ENCODE peak calls at places on chromosomes 6 and 20, in nine cellular contexts. One of them, this sample, is unnamed.
A peak's percentile ranks its signal among the peaks of the same experiment; 100 is the strongest.

GRCh38 chr20:31962741-31963140 is 5.2 kb upstream of the XKR7 start:
- DNase-seq in left lung: no peak
- DNase-seq in CD4-positive, alpha-beta memory T cell: no peak
- DNase-seq in Karpas-422: no peak
- DNase-seq in body of pancreas: no peak
- DNase-seq in Peyer's patch: no peak
- DNase-seq in colonic mucosa: no peak
- DNase-seq in mesendoderm: no peak
- DNase-seq in heart left ventricle: no peak
- DNase-seq in this sample: no peak

GRCh38 chr6:141700836-141701235 is 431.9 kb upstream of the GJE1 start:
- DNase-seq in left lung: no peak
- DNase-seq in CD4-positive, alpha-beta memory T cell: no peak
- DNase-seq in Karpas-422: no peak
- DNase-seq in body of pancreas: no peak
- DNase-seq in Peyer's patch: no peak
- DNase-seq in colonic mucosa: no peak
- DNase-seq in mesendoderm: no peak
- DNase-seq in heart left ventricle: no peak
- DNase-seq in this sample: no peak

GRCh38 chr6:15369838-15370237 is 124.0 kb downstream of the JARID2 start:
- DNase-seq in left lung: no peak
- DNase-seq in CD4-positive, alpha-beta memory T cell: no peak
- DNase-seq in Karpas-422: no peak
- DNase-seq in body of pancreas: no peak
- DNase-seq in Peyer's patch: no peak
- DNase-seq in colonic mucosa: no peak
- DNase-seq in mesendoderm: no peak
- DNase-seq in heart left ventricle: no peak
- DNase-seq in this sample: no peak

GRCh38 chr20:52382931-52383330 is 191.4 kb upstream of the ZFP64 start:
- DNase-seq in left lung: no peak
- DNase-seq in CD4-positive, alpha-beta memory T cell: no peak
- DNase-seq in Karpas-422: no peak
- DNase-seq in body of pancreas: no peak
- DNase-seq in Peyer's patch: no peak
- DNase-seq in colonic mucosa: no peak
- DNase-seq in mesendoderm: no peak
- DNase-seq in heart left ventricle: no peak
- DNase-seq in this sample: no peak

GRCh38 chr6:116133453-116133852 is 7.5 kb upstream of the COL10A1 start:
- DNase-seq in left lung: no peak
- DNase-seq in CD4-positive, alpha-beta memory T cell: no peak
- DNase-seq in Karpas-422: no peak
- DNase-seq in body of pancreas: no peak
- DNase-seq in Peyer's patch: no peak
- DNase-seq in colonic mucosa: no peak
- DNase-seq in mesendoderm: no peak
- DNase-seq in heart left ventricle: no peak
- DNase-seq in this sample: no peak

GRCh38 chr6:41637179-41638001 is 878 bp upstream of the MDFI start:
- DNase-seq in left lung: no peak
- DNase-seq in CD4-positive, alpha-beta memory T cell: no peak
- DNase-seq in Karpas-422: no peak
- DNase-seq in body of pancreas: peak; percentile 20
- DNase-seq in Peyer's patch: no peak
- DNase-seq in colonic mucosa: no peak
- DNase-seq in mesendoderm: peak; percentile 71
- DNase-seq in heart left ventricle: peak; percentile 22
- DNase-seq in this sample: no peak

GRCh38 chr6:13365320-13365719 is 37.0 kb upstream of the TBC1D7 start:
- DNase-seq in left lung: no peak
- DNase-seq in CD4-positive, alpha-beta memory T cell: no peak
- DNase-seq in Karpas-422: no peak
- DNase-seq in body of pancreas: no peak
- DNase-seq in Peyer's patch: no peak
- DNase-seq in colonic mucosa: no peak
- DNase-seq in mesendoderm: no peak
- DNase-seq in heart left ventricle: no peak
- DNase-seq in this sample: no peak

GRCh38 chr20:43710370-43711044 is 16.3 kb downstream of the GTSF1L start:
- DNase-seq in left lung: no peak
- DNase-seq in CD4-positive, alpha-beta memory T cell: no peak
- DNase-seq in Karpas-422: no peak
- DNase-seq in body of pancreas: no peak
- DNase-seq in Peyer's patch: peak; percentile 40
- DNase-seq in colonic mucosa: no peak
- DNase-seq in mesendoderm: no peak
- DNase-seq in heart left ventricle: no peak
- DNase-seq in this sample: no peak

GRCh38 chr6:166684866-166685265 is 57.8 kb upstream of the RPS6KA2 start:
- DNase-seq in left lung: no peak
- DNase-seq in CD4-positive, alpha-beta memory T cell: no peak
- DNase-seq in Karpas-422: no peak
- DNase-seq in body of pancreas: no peak
- DNase-seq in Peyer's patch: no peak
- DNase-seq in colonic mucosa: no peak
- DNase-seq in mesendoderm: no peak
- DNase-seq in heart left ventricle: no peak
- DNase-seq in this sample: no peak

GRCh38 chr6:105651969-105652368 is 249.1 kb upstream of the PREP start:
- DNase-seq in left lung: no peak
- DNase-seq in CD4-positive, alpha-beta memory T cell: no peak
- DNase-seq in Karpas-422: peak; percentile 20
- DNase-seq in body of pancreas: no peak
- DNase-seq in Peyer's patch: no peak
- DNase-seq in colonic mucosa: no peak
- DNase-seq in mesendoderm: no peak
- DNase-seq in heart left ventricle: no peak
- DNase-seq in this sample: no peak

GRCh38 chr6:113654396-113654795 is 202.7 kb upstream of the MARCKS start:
- DNase-seq in left lung: peak; percentile 84
- DNase-seq in CD4-positive, alpha-beta memory T cell: no peak
- DNase-seq in Karpas-422: no peak
- DNase-seq in body of pancreas: peak; percentile 97
- DNase-seq in Peyer's patch: no peak
- DNase-seq in colonic mucosa: no peak
- DNase-seq in mesendoderm: no peak
- DNase-seq in heart left ventricle: peak; percentile 46
- DNase-seq in this sample: no peak

GRCh38 chr6:42441661-42442081 is 10.1 kb downstream of the TRERF1 start:
- DNase-seq in left lung: no peak
- DNase-seq in CD4-positive, alpha-beta memory T cell: no peak
- DNase-seq in Karpas-422: no peak
- DNase-seq in body of pancreas: no peak
- DNase-seq in Peyer's patch: no peak
- DNase-seq in colonic mucosa: no peak
- DNase-seq in mesendoderm: peak; percentile 88
- DNase-seq in heart left ventricle: no peak
- DNase-seq in this sample: no peak

GRCh38 chr20:63402860-63403220 is 41.7 kb upstream of the CHRNA4 start:
- DNase-seq in left lung: no peak
- DNase-seq in CD4-positive, alpha-beta memory T cell: no peak
- DNase-seq in Karpas-422: no peak
- DNase-seq in body of pancreas: no peak
- DNase-seq in Peyer's patch: no peak
- DNase-seq in colonic mucosa: no peak
- DNase-seq in mesendoderm: no peak
- DNase-seq in heart left ventricle: no peak
- DNase-seq in this sample: no peak

GRCh38 chr6:28530777-28531176 is 5.1 kb downstream of the GPX5 start:
- DNase-seq in left lung: no peak
- DNase-seq in CD4-positive, alpha-beta memory T cell: no peak
- DNase-seq in Karpas-422: no peak
- DNase-seq in body of pancreas: no peak
- DNase-seq in Peyer's patch: no peak
- DNase-seq in colonic mucosa: no peak
- DNase-seq in mesendoderm: no peak
- DNase-seq in heart left ventricle: no peak
- DNase-seq in this sample: no peak

GRCh38 chr6:28534880-28535279 is 9.2 kb downstream of the GPX5 start:
- DNase-seq in left lung: no peak
- DNase-seq in CD4-positive, alpha-beta memory T cell: no peak
- DNase-seq in Karpas-422: no peak
- DNase-seq in body of pancreas: no peak
- DNase-seq in Peyer's patch: no peak
- DNase-seq in colonic mucosa: no peak
- DNase-seq in mesendoderm: no peak
- DNase-seq in heart left ventricle: no peak
- DNase-seq in this sample: no peak

GRCh38 chr6:28537065-28537464 is 11.4 kb downstream of the GPX5 start:
- DNase-seq in left lung: no peak
- DNase-seq in CD4-positive, alpha-beta memory T cell: peak; percentile 3
- DNase-seq in Karpas-422: no peak
- DNase-seq in body of pancreas: no peak
- DNase-seq in Peyer's patch: no peak
- DNase-seq in colonic mucosa: no peak
- DNase-seq in mesendoderm: peak; percentile 69
- DNase-seq in heart left ventricle: no peak
- DNase-seq in this sample: no peak

GRCh38 chr6:28531479-28532128 is 5.9 kb downstream of the GPX5 start:
- DNase-seq in left lung: no peak
- DNase-seq in CD4-positive, alpha-beta memory T cell: no peak
- DNase-seq in Karpas-422: no peak
- DNase-seq in body of pancreas: no peak
- DNase-seq in Peyer's patch: no peak
- DNase-seq in colonic mucosa: no peak
- DNase-seq in mesendoderm: peak; percentile 87
- DNase-seq in heart left ventricle: no peak
- DNase-seq in this sample: no peak
- H3K4me3 ChIP-seq in left lung: no peak overlapping the region
- H3K4me3 ChIP-seq in CD4-positive, alpha-beta memory T cell: no peak overlapping the region
- H3K4me3 ChIP-seq in Karpas-422: no peak overlapping the region
- H3K4me3 ChIP-seq in body of pancreas: no peak overlapping the region
- H3K4me3 ChIP-seq in Peyer's patch: no peak overlapping the region
- H3K4me3 ChIP-seq in colonic mucosa: no peak overlapping the region
- H3K4me3 ChIP-seq in mesendoderm: no peak overlapping the region
- H3K4me3 ChIP-seq in heart left ventricle: no peak overlapping the region
- H3K4me3 ChIP-seq in this sample: no peak overlapping the region

GRCh38 chr20:57773059-57773815 is 63.4 kb upstream of the PMEPA1 start:
- DNase-seq in left lung: no peak
- DNase-seq in CD4-positive, alpha-beta memory T cell: no peak
- DNase-seq in Karpas-422: no peak
- DNase-seq in body of pancreas: no peak
- DNase-seq in Peyer's patch: no peak
- DNase-seq in colonic mucosa: no peak
- DNase-seq in mesendoderm: no peak
- DNase-seq in heart left ventricle: no peak
- DNase-seq in this sample: no peak

GRCh38 chr20:57772349-57772964 is 62.6 kb upstream of the PMEPA1 start:
- DNase-seq in left lung: peak; percentile 49
- DNase-seq in CD4-positive, alpha-beta memory T cell: peak; percentile 24
- DNase-seq in Karpas-422: no peak
- DNase-seq in body of pancreas: no peak
- DNase-seq in Peyer's patch: no peak
- DNase-seq in colonic mucosa: no peak
- DNase-seq in mesendoderm: peak; percentile 88
- DNase-seq in heart left ventricle: no peak
- DNase-seq in this sample: no peak

GRCh38 chr20:57769756-57770155 is 59.9 kb upstream of the PMEPA1 start:
- DNase-seq in left lung: no peak
- DNase-seq in CD4-positive, alpha-beta memory T cell: no peak
- DNase-seq in Karpas-422: no peak
- DNase-seq in body of pancreas: no peak
- DNase-seq in Peyer's patch: no peak
- DNase-seq in colonic mucosa: no peak
- DNase-seq in mesendoderm: peak; percentile 63
- DNase-seq in heart left ventricle: no peak
- DNase-seq in this sample: no peak

GRCh38 chr20:57768519-57768918 is 58.7 kb upstream of the PMEPA1 start:
- DNase-seq in left lung: no peak
- DNase-seq in CD4-positive, alpha-beta memory T cell: no peak
- DNase-seq in Karpas-422: peak; percentile 65
- DNase-seq in body of pancreas: no peak
- DNase-seq in Peyer's patch: no peak
- DNase-seq in colonic mucosa: no peak
- DNase-seq in mesendoderm: peak; percentile 62
- DNase-seq in heart left ventricle: no peak
- DNase-seq in this sample: no peak

DNA sequence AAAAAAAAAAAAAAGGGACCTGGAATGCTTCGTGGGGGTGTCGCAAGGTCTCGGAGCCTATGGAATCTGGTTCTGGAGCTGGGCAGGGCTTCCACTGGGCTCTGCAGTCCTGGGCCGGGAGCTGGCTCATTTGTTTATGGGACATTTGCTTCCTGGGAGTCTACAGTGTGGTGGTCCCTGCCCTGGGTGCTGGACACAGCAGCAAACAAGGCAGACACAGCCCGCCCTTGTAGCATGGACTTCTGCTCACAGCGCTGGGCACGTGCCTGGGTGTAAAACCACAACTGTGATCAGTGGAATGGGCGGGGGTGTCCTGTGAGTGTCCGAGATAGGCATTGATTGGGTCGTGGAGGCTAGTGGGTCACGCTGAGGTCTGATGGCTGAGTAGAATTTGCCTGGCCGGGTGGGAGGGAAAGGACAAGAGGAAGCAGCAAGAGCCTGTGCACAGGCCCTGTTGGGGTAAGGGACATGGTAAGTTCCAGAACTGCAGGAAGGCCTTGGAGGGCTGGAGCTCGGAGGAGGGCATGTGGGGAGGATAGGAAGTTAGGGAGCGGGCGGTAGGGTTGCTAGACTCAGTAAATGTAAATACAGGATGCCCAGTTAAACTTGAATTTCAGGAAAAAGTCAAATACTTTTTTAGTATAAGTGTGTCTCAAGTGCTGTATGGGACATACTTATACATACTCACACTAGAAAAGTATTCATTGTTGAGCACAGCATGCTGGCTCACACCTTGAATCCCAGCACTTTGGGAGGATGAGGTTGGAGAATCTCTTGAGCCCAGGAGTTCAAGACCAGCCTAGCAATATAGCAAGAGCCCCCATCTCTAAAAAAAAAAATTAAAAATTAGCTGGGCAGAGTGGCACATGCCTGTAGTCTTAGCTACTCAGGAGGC is 61.3 kb upstream of the PMEPA1 start:
- DNase-seq in left lung: peak; percentile 43
- DNase-seq in CD4-positive, alpha-beta memory T cell: no peak
- DNase-seq in Karpas-422: no peak
- DNase-seq in body of pancreas: no peak
- DNase-seq in Peyer's patch: no peak
- DNase-seq in colonic mucosa: no peak
- DNase-seq in mesendoderm: no peak
- DNase-seq in heart left ventricle: no peak
- DNase-seq in this sample: no peak
- H3K27ac ChIP-seq in left lung: no peak overlapping the region
- H3K27ac ChIP-seq in CD4-positive, alpha-beta memory T cell: no peak overlapping the region
- H3K27ac ChIP-seq in Karpas-422: no peak overlapping the region
- H3K27ac ChIP-seq in body of pancreas: no peak overlapping the region
- H3K27ac ChIP-seq in Peyer's patch: no peak overlapping the region
- H3K27ac ChIP-seq in colonic mucosa: no peak overlapping the region
- H3K27ac ChIP-seq in mesendoderm: no peak overlapping the region
- H3K27ac ChIP-seq in heart left ventricle: no peak overlapping the region
- H3K27ac ChIP-seq in this sample: no peak overlapping the region

GRCh38 chr6:35093118-35093445 is 48.1 kb downstream of the TCP11 start:
- DNase-seq in left lung: no peak
- DNase-seq in CD4-positive, alpha-beta memory T cell: no peak
- DNase-seq in Karpas-422: no peak
- DNase-seq in body of pancreas: no peak
- DNase-seq in Peyer's patch: no peak
- DNase-seq in colonic mucosa: no peak
- DNase-seq in mesendoderm: no peak
- DNase-seq in heart left ventricle: no peak
- DNase-seq in this sample: no peak
- H3K4me1 ChIP-seq in left lung: peaks cover 7% of the 10 kb centered on the region
- H3K4me1 ChIP-seq in CD4-positive, alpha-beta memory T cell: no peaks in the 10 kb centered on the region
- H3K4me1 ChIP-seq in Karpas-422: no peaks in the 10 kb centered on the region
- H3K4me1 ChIP-seq in body of pancreas: peaks cover 11% of the 10 kb centered on the region
- H3K4me1 ChIP-seq in Peyer's patch: no peaks in the 10 kb centered on the region
- H3K4me1 ChIP-seq in colonic mucosa: no peaks in the 10 kb centered on the region
- H3K4me1 ChIP-seq in mesendoderm: no peaks in the 10 kb centered on the region
- H3K4me1 ChIP-seq in heart left ventricle: peaks cover 11% of the 10 kb centered on the region
- H3K4me1 ChIP-seq in this sample: no peaks in the 10 kb centered on the region

GRCh38 chr6:47479874-47480273 is 2.3 kb downstream of the CD2AP start:
- DNase-seq in left lung: no peak
- DNase-seq in CD4-positive, alpha-beta memory T cell: no peak
- DNase-seq in Karpas-422: no peak
- DNase-seq in body of pancreas: no peak
- DNase-seq in Peyer's patch: no peak
- DNase-seq in colonic mucosa: no peak
- DNase-seq in mesendoderm: no peak
- DNase-seq in heart left ventricle: no peak
- DNase-seq in this sample: no peak
- H3K4me3 ChIP-seq in left lung: peak overlapping the region; percentile 77
- H3K4me3 ChIP-seq in CD4-positive, alpha-beta memory T cell: no peak overlapping the region
- H3K4me3 ChIP-seq in Karpas-422: peak overlapping the region; percentile 84
- H3K4me3 ChIP-seq in body of pancreas: no peak overlapping the region
- H3K4me3 ChIP-seq in Peyer's patch: peak overlapping the region; percentile 78
- H3K4me3 ChIP-seq in colonic mucosa: peak overlapping the region; percentile 75
- H3K4me3 ChIP-seq in mesendoderm: no peak overlapping the region
- H3K4me3 ChIP-seq in heart left ventricle: no peak overlapping the region
- H3K4me3 ChIP-seq in this sample: peak overlapping the region; percentile 91